ENCODE peak calls at places on chromosomes 2 and 18, in six cellular contexts. Q is lung, M is heart left ventricle, Y is heart right ventricle, I is left lung, A is ovary. P is an unnamed sample.

GRCh38 chr18:76932026-76932819 is 109.9 kb downstream of the ZNF236 start:
- DNase-seq in Q (peak), M (no peak), Y (peak), I (no peak), A (no peak), P (peak)

GRCh38 chr2:231680992-231681852 is 27.1 kb upstream of the PTMA start:
- DNase-seq in Q (peak), M (peak), Y (peak), I (peak), A (peak), P (peak)

GRCh38 chr18:8380006-8380405 is 229.2 kb upstream of the RAB12 start:
- DNase-seq in Q (no peak), M (no peak), Y (no peak), I (no peak), A (no peak), P (no peak)

GRCh38 chr18:57771183-57771582 is 31.9 kb downstream of the ATP8B1 start:
- DNase-seq in Q (no peak), M (no peak), Y (no peak), I (no peak), A (no peak), P (no peak)

GRCh38 chr2:66872056-66872821 is 437.3 kb downstream of the MEIS1 start:
- DNase-seq in Q (no peak), M (no peak), Y (no peak), I (no peak), A (no peak), P (no peak)

GRCh38 chr2:160353166-160353565 is 140.4 kb downstream of the RBMS1 start:
- DNase-seq in Q (no peak), M (no peak), Y (no peak), I (no peak), A (no peak), P (no peak)

GRCh38 chr2:106160786-106161261 is 33.3 kb downstream of the UXS1 start:
- DNase-seq in Q (no peak), M (peak), Y (no peak), I (no peak), A (no peak), P (no peak)

GRCh38 chr2:223759569-223760430 is 77.6 kb downstream of the AP1S3 start:
- DNase-seq in Q (no peak), M (no peak), Y (no peak), I (no peak), A (no peak), P (no peak)

GRCh38 chr2:100568989-100569388 is 6.2 kb downstream of the PDCL3 start:
- DNase-seq in Q (no peak), M (no peak), Y (no peak), I (no peak), A (no peak), P (no peak)

GRCh38 chr2:239574054-239574433 is 173.2 kb upstream of the HDAC4 start:
- DNase-seq in Q (no peak), M (no peak), Y (no peak), I (no peak), A (no peak), P (no peak)

GRCh38 chr2:207008105-207008990 is 69.0 kb downstream of the CPO start:
- DNase-seq in Q (no peak), M (no peak), Y (no peak), I (no peak), A (no peak), P (no peak)

GRCh38 chr18:44396550-44396949 is 284.1 kb upstream of the SETBP1 start:
- DNase-seq in Q (no peak), M (no peak), Y (no peak), I (no peak), A (no peak), P (no peak)

GRCh38 chr18:23138470-23138869 is 3.2 kb downstream of the CABLES1 start:
- DNase-seq in Q (peak), M (no peak), Y (peak), I (no peak), A (no peak), P (no peak)

GRCh38 chr2:43278683-43279220 is 52.3 kb upstream of the ZFP36L2 start:
- DNase-seq in Q (no peak), M (no peak), Y (no peak), I (no peak), A (no peak), P (no peak)

GRCh38 chr2:65159921-65160320 is 30.0 kb upstream of the RAB1A start:
- DNase-seq in Q (no peak), M (no peak), Y (no peak), I (no peak), A (no peak), P (peak)

GRCh38 chr2:170454471-170455372 is 260.4 kb upstream of the SP5 start:
- DNase-seq in Q (no peak), M (no peak), Y (no peak), I (no peak), A (no peak), P (no peak)

GRCh38 chr18:22378672-22379282 is 38.9 kb downstream of the CTAGE1 start:
- DNase-seq in Q (no peak), M (no peak), Y (peak), I (no peak), A (no peak), P (peak)

GRCh38 chr2:18346364-18346763 is 214.1 kb downstream of the RDH14 start:
- DNase-seq in Q (peak), M (no peak), Y (peak), I (no peak), A (no peak), P (no peak)

GRCh38 chr2:8611712-8612111 is 70.1 kb upstream of the ID2 start:
- DNase-seq in Q (no peak), M (no peak), Y (no peak), I (no peak), A (no peak), P (no peak)

GRCh38 chr2:233387667-233388528 is 33.6 kb downstream of the DGKD start:
- DNase-seq in Q (peak), M (peak), Y (peak), I (peak), A (peak), P (peak)

GRCh38 chr2:239544846-239545465 is 144.1 kb upstream of the HDAC4 start:
- DNase-seq in Q (no peak), M (no peak), Y (no peak), I (no peak), A (no peak), P (no peak)

GRCh38 chr2:195548198-195548940 is 108.7 kb upstream of the SLC39A10 start:
- DNase-seq in Q (no peak), M (no peak), Y (no peak), I (no peak), A (no peak), P (no peak)

GRCh38 chr2:42976400-42976799 is 184.0 kb upstream of the HAAO start:
- DNase-seq in Q (no peak), M (peak), Y (no peak), I (no peak), A (peak), P (no peak)

GRCh38 chr2:224561234-224562005 is 23.7 kb downstream of the CUL3 start:
- DNase-seq in Q (no peak), M (no peak), Y (no peak), I (no peak), A (no peak), P (no peak)

GRCh38 chr2:70381235-70381634 is 79.4 kb upstream of the FAM136A start:
- DNase-seq in Q (no peak), M (no peak), Y (no peak), I (no peak), A (no peak), P (no peak)

GRCh38 chr2:98180456-98180855 is 93.5 kb downstream of the VWA3B start:
- DNase-seq in Q (no peak), M (no peak), Y (no peak), I (no peak), A (no peak), P (no peak)

GRCh38 chr2:98172951-98173350 is 86.0 kb downstream of the VWA3B start:
- DNase-seq in Q (no peak), M (no peak), Y (no peak), I (no peak), A (no peak), P (no peak)

GRCh38 chr2:98170076-98170475 is 83.1 kb downstream of the VWA3B start:
- DNase-seq in Q (no peak), M (no peak), Y (no peak), I (no peak), A (no peak), P (no peak)

GRCh38 chr2:98172150-98172765 is 85.3 kb downstream of the VWA3B start:
- DNase-seq in Q (no peak), M (no peak), Y (no peak), I (no peak), A (no peak), P (no peak)

GRCh38 chr2:98175811-98176210 is 88.8 kb downstream of the VWA3B start:
- DNase-seq in Q (no peak), M (no peak), Y (no peak), I (no peak), A (no peak), P (no peak)
- TF ChIP-seq CTCF in Q (no peak), M (peak), Y (no peak), I (no peak), A (no peak), P (no peak)

GRCh38 chr2:177633111-177633510 is 240.5 kb downstream of the AGPS start:
- DNase-seq in Q (no peak), M (no peak), Y (no peak), I (no peak), A (no peak), P (no peak)

GRCh38 chr2:177631702-177632101 is 239.1 kb downstream of the AGPS start:
- DNase-seq in Q (no peak), M (no peak), Y (no peak), I (no peak), A (no peak), P (no peak)

GRCh38 chr2:177629357-177630000 is 236.9 kb downstream of the AGPS start:
- DNase-seq in Q (no peak), M (no peak), Y (no peak), I (no peak), A (no peak), P (no peak)

GRCh38 chr2:177625744-177626655 is 233.4 kb downstream of the AGPS start:
- DNase-seq in Q (no peak), M (no peak), Y (no peak), I (no peak), A (no peak), P (no peak)

GRCh38 chr2:177628817-177629216 is 236.2 kb downstream of the AGPS start:
- DNase-seq in Q (no peak), M (no peak), Y (no peak), I (no peak), A (no peak), P (no peak)
- H3K4me3 ChIP-seq in Q (no peak), M (no peak), Y (no peak), I (no peak), A (no peak), P (no peak)

GRCh38 chr2:26462511-26463251 is 15.2 kb downstream of the OTOF start:
- DNase-seq in Q (no peak), M (no peak), Y (no peak), I (no peak), A (no peak), P (peak)
- TF ChIP-seq CTCF in Q (no peak), M (peak), Y (peak), I (peak), A (no peak), P (peak)

GRCh38 chr2:40814621-40815020 is 362.7 kb upstream of the SLC8A1 start:
- DNase-seq in Q (no peak), M (no peak), Y (no peak), I (no peak), A (no peak), P (no peak)

GRCh38 chr2:40824269-40824668 is 372.4 kb upstream of the SLC8A1 start:
- DNase-seq in Q (no peak), M (no peak), Y (peak), I (no peak), A (no peak), P (no peak)

GRCh38 chr2:40823465-40823864 is 371.6 kb upstream of the SLC8A1 start:
- DNase-seq in Q (no peak), M (no peak), Y (no peak), I (no peak), A (no peak), P (no peak)

DNA sequence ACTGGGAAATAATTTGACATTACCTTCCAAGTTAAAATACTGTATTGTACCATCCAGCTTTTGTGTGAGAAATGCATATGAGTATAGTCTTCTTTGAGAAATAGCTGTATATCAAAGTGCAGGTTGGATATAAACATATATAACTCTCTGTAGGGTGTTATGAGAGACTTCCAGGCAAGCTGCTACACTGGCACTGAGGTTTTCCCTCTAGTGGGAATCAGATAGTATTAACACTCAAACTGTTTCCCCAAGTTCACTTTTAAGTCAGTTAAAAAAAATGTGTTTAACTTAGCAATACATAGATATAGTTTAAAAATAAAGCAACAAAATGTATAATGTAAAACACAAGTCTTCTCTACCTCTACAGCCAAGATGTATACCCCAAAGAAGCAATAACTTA is 368.4 kb upstream of the SLC8A1 start:
- DNase-seq in Q (no peak), M (no peak), Y (no peak), I (no peak), A (no peak), P (no peak)
- H3K4me3 ChIP-seq in Q (no peak), M (no peak), Y (no peak), I (no peak), A (no peak), P (peak)

DNA sequence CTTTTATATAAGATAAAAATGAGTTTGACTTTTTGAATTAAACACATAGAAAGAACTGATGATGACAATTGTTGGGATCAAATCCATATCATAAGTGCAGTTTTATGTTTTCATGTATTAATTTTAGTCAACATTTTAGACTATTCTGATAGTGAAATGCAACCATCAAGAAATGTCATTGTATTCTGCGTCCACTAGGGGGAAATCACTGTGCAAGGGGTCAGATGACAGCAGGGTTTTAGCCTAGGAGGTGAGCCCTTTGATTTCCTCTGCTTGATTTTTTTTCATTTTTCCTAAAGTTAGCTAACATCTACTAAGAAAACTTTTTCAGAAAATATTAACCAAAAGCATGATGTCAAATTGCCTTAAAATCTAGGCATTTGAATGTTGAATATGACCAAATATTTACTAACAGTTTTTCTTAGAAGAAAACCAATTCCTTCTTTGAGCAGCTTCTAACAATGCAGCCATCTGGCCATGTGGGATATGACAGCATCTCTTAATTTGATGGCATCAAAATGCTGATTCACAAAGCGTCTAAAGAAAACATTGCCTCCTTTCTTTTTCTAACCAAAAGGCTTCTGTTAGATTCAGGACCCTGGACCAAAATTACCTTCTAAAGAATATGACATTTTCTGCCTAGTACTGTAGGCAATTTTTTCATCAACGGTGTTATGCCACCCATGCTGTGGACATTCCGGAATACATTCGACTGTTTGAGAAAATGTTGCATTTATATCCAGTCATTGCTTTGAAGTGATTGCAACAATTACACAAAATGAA is 141.5 kb downstream of the SPHKAP start:
- DNase-seq in Q (no peak), M (no peak), Y (no peak), I (no peak), A (no peak), P (no peak)
- TF ChIP-seq CTCF in Q (no peak), M (peak), Y (peak), I (peak), A (no peak), P (peak)

DNA sequence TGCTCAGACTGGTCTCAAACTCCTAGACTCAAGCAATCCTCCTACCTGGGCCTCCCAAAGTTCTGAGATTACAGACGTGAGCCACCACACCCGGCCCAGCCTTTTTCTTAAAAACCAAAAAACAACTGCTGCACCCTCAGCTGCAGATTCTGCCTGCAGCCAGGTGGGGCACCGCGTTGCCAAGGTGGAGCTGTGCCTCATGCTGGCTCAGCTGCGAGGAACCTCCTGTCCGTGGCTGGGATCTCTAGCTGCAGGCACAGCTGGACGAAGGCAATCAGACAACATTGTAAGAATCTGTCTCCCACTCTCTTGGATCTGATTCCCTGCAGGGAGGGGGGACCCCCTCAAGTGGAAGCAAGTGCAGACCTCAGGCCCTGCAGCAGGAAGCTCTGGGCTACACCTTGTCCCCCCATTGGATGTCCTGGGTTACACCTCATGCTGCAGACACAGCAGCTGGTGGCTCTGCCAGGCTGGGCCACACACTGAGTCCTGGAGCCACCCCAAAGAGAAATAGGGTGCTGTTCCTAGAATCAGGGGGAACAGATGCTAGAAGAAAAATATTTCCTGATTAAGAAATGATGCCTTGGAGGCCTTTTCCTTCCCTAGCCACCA is 24.1 kb downstream of the CIDEA start:
- DNase-seq in Q (no peak), M (peak), Y (no peak), I (no peak), A (no peak), P (no peak)
- H3K4me3 ChIP-seq in Q (no peak), M (peak), Y (peak), I (peak), A (peak), P (no peak)

DNA sequence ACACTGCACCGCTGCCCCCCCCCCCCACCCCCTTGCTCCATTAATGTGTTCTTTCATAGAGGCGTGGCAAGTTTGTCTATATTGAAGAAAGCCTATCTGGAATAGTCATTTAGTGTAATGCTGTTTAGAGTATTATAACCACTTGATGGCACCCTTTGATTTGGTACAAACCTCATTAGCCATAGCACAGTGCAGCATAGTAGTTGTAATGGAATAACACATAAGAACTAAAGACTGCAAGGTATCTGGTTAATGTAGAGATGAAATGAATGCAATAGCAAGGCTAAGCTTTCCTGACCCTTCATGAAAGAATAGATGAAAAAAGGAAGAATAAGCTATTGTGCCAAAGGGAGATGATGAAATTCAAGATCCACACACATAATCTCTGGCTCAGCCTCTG is 81.9 kb downstream of the EHBP1 start:
- DNase-seq in Q (no peak), M (no peak), Y (no peak), I (no peak), A (no peak), P (no peak)
- TF ChIP-seq CTCF in Q (no peak), M (peak), Y (no peak), I (no peak), A (no peak), P (peak)

DNA sequence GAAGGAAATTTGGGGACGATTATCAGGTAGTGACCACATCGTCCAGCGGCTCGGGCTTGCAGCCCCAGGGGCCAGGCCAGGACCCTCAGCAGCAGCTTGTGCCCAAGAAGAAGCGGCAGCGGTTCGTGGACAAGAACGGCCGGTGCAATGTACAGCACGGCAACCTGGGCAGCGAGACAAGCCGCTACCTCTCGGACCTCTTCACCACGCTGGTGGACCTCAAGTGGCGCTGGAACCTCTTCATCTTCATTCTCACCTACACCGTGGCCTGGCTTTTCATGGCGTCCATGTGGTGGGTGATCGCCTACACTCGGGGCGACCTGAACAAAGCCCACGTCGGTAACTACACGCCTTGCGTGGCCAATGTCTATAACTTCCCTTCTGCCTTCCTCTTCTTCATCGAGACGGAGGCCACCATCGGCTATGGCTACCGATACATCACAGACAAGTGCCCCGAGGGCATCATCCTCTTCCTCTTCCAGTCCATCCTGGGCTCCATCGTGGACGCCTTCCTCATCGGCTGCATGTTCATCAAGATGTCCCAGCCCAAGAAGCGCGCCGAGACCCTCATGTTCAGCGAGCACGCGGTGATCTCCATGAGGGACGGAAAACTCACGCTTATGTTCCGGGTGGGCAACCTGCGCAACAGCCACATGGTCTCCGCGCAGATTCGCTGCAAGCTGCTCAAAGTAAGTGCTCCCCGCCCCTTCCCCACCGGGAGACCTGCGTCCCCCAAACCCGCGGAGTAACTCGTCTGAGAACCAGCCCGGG is 479 bp downstream of the KCNJ3 start:
- DNase-seq in Q (no peak), M (peak), Y (no peak), I (peak), A (no peak), P (no peak)
- H3K4me3 ChIP-seq in Q (no peak), M (peak), Y (peak), I (peak), A (no peak), P (no peak)